ENCODE peak calls at places on chromosomes 6 and 20, in eight cellular contexts. Z is body of pancreas, V is osteoblast, O is HFF-Myc, E is AG04449, D is endothelial cell of umbilical vein, T is left ventricle myocardium inferior, X is ascending aorta. K is an unnamed sample.

GRCh38 chr6:151869345-151869744 is 61.9 kb downstream of the ESR1 start:
- DNase-seq in Z (no peak), V (no peak), O (no peak), E (no peak), D (peak), T (no peak), X (no peak), K (no peak)

GRCh38 chr20:2114990-2115681 is 13.5 kb downstream of the STK35 start:
- DNase-seq in Z (peak), V (no peak), O (no peak), E (no peak), D (no peak), T (peak), X (peak), K (no peak)

GRCh38 chr6:68634503-68635411 is at the start of gene ADGRB3:
- DNase-seq in Z (peak), V (peak), O (no peak), E (no peak), D (peak), T (peak), X (peak), K (peak)

GRCh38 chr20:58393299-58393698 is 4.3 kb downstream of the VAPB start:
- DNase-seq in Z (no peak), V (no peak), O (peak), E (no peak), D (no peak), T (no peak), X (no peak), K (no peak)

GRCh38 chr6:37207903-37208456 is 38.0 kb downstream of the PIM1 start:
- DNase-seq in Z (peak), V (peak), O (peak), E (no peak), D (peak), T (peak), X (peak), K (peak)

GRCh38 chr20:35901678-35902544 is 52.4 kb downstream of the SCAND1 start:
- DNase-seq in Z (no peak), V (peak), O (peak), E (peak), D (peak), T (no peak), X (no peak), K (no peak)

GRCh38 chr6:44257007-44257752 is at the start of gene SLC35B2:
- DNase-seq in Z (peak), V (peak), O (no peak), E (no peak), D (peak), T (peak), X (peak), K (peak)

GRCh38 chr6:21666200-21666671 is 72.7 kb downstream of the SOX4 start:
- DNase-seq in Z (no peak), V (no peak), O (no peak), E (no peak), D (peak), T (peak), X (peak), K (peak)

GRCh38 chr6:47188588-47189021 is 121.1 kb downstream of the TNFRSF21 start:
- DNase-seq in Z (peak), V (no peak), O (no peak), E (no peak), D (peak), T (no peak), X (no peak), K (no peak)

GRCh38 chr6:35297541-35298481 is at the start of gene DEF6:
- DNase-seq in Z (peak), V (no peak), O (peak), E (peak), D (peak), T (peak), X (peak), K (peak)

GRCh38 chr6:156555117-156555516 is 222.1 kb upstream of the ARID1B start:
- DNase-seq in Z (no peak), V (no peak), O (no peak), E (no peak), D (no peak), T (no peak), X (no peak), K (no peak)

GRCh38 chr6:169722362-169723199 is 1.7 kb downstream of the PHF10 start:
- DNase-seq in Z (peak), V (peak), O (no peak), E (no peak), D (peak), T (peak), X (no peak), K (peak)

GRCh38 chr6:5214570-5215052 is 46.1 kb downstream of the LYRM4 start:
- DNase-seq in Z (no peak), V (no peak), O (peak), E (no peak), D (peak), T (peak), X (peak), K (no peak)

GRCh38 chr6:32370510-32370909 is 1.2 kb downstream of the TSBP1 start:
- DNase-seq in Z (no peak), V (no peak), O (no peak), E (no peak), D (peak), T (no peak), X (no peak), K (no peak)

GRCh38 chr6:154474636-154475428 is 35.7 kb downstream of the CNKSR3 start:
- DNase-seq in Z (peak), V (peak), O (peak), E (peak), D (peak), T (no peak), X (peak), K (no peak)

GRCh38 chr6:14732845-14733757 is 512.8 kb upstream of the JARID2 start:
- DNase-seq in Z (no peak), V (no peak), O (no peak), E (no peak), D (no peak), T (no peak), X (peak), K (no peak)

GRCh38 chr6:88368071-88368787 is 202.1 kb upstream of the CNR1 start:
- DNase-seq in Z (no peak), V (no peak), O (no peak), E (no peak), D (no peak), T (no peak), X (no peak), K (no peak)

GRCh38 chr6:170233304-170234205 is 57.3 kb downstream of the DLL1 start:
- DNase-seq in Z (no peak), V (no peak), O (no peak), E (no peak), D (no peak), T (peak), X (no peak), K (no peak)

GRCh38 chr6:17448165-17448564 is 54.8 kb downstream of the CAP2 start:
- DNase-seq in Z (no peak), V (no peak), O (no peak), E (peak), D (peak), T (no peak), X (no peak), K (no peak)

GRCh38 chr20:527571-527886 is 16.1 kb downstream of the CSNK2A1 start:
- DNase-seq in Z (no peak), V (no peak), O (no peak), E (no peak), D (no peak), T (no peak), X (no peak), K (no peak)

GRCh38 chr6:137980777-137981176 is 113.7 kb downstream of the TNFAIP3 start:
- DNase-seq in Z (no peak), V (no peak), O (no peak), E (no peak), D (no peak), T (no peak), X (no peak), K (no peak)

GRCh38 chr6:136067731-136068341 is 182.3 kb downstream of the MTFR2 start:
- DNase-seq in Z (peak), V (peak), O (no peak), E (no peak), D (peak), T (no peak), X (no peak), K (no peak)

GRCh38 chr20:38730989-38731737 is 6.9 kb downstream of the SLC32A1 start:
- DNase-seq in Z (peak), V (peak), O (no peak), E (no peak), D (peak), T (peak), X (no peak), K (peak)

GRCh38 chr6:166721576-166721975 is 94.5 kb upstream of the RPS6KA2 start:
- DNase-seq in Z (no peak), V (no peak), O (no peak), E (no peak), D (no peak), T (no peak), X (no peak), K (no peak)

GRCh38 chr6:43089467-43089866 is 13.4 kb downstream of the PTK7 start:
- DNase-seq in Z (peak), V (no peak), O (no peak), E (no peak), D (no peak), T (no peak), X (no peak), K (no peak)

GRCh38 chr20:37562695-37563480 is 35.2 kb upstream of the BLCAP start:
- DNase-seq in Z (no peak), V (no peak), O (no peak), E (no peak), D (no peak), T (no peak), X (peak), K (no peak)

GRCh38 chr6:101722481-101722880 is 329.0 kb downstream of the GRIK2 start:
- DNase-seq in Z (no peak), V (no peak), O (no peak), E (no peak), D (no peak), T (no peak), X (no peak), K (no peak)

GRCh38 chr6:155252581-155252980 is 11.2 kb upstream of the CLDN20 start:
- DNase-seq in Z (no peak), V (no peak), O (no peak), E (no peak), D (no peak), T (no peak), X (no peak), K (no peak)

GRCh38 chr20:3887870-3888614 is 1.1 kb upstream of the PANK2 start:
- DNase-seq in Z (peak), V (peak), O (no peak), E (no peak), D (no peak), T (no peak), X (no peak), K (no peak)

DNA sequence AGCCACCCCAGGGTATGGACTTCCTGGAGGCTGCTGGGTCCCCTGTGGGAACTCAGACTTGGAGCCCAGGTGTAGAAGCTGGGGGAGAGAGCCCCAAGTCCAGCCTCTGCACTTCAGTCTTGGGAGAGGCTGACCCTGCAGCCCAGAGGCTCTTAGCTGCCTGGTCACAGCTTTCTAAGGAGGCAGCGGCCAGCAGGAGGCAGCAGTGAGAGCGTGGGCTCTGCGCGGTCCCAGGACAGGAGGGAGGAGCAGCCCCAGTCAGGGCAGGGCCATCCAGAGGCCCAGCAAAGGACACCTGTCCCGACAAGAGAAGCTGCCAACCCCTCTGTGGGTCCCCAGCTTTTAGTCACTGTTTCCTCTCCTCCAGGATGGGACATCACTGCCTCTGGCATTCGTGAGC is 9.4 kb downstream of the TREML2 start:
- DNase-seq in Z (peak), V (no peak), O (no peak), E (no peak), D (peak), T (peak), X (no peak), K (peak)
- TF ChIP-seq CTCF in Z (no peak), V (peak), O (peak), E (peak), D (peak), T (peak), X (no peak), K (peak)

GRCh38 chr6:18506387-18507017 is 119.4 kb downstream of the RNF144B start:
- DNase-seq in Z (no peak), V (no peak), O (no peak), E (no peak), D (no peak), T (no peak), X (no peak), K (no peak)

GRCh38 chr6:18503588-18504231 is 116.6 kb downstream of the RNF144B start:
- DNase-seq in Z (peak), V (peak), O (peak), E (no peak), D (peak), T (peak), X (peak), K (peak)

GRCh38 chr6:18501313-18502013 is 114.3 kb downstream of the RNF144B start:
- DNase-seq in Z (peak), V (no peak), O (no peak), E (peak), D (no peak), T (peak), X (peak), K (no peak)

GRCh38 chr6:18503187-18503586 is 116.0 kb downstream of the RNF144B start:
- DNase-seq in Z (no peak), V (no peak), O (no peak), E (no peak), D (no peak), T (no peak), X (no peak), K (no peak)

DNA sequence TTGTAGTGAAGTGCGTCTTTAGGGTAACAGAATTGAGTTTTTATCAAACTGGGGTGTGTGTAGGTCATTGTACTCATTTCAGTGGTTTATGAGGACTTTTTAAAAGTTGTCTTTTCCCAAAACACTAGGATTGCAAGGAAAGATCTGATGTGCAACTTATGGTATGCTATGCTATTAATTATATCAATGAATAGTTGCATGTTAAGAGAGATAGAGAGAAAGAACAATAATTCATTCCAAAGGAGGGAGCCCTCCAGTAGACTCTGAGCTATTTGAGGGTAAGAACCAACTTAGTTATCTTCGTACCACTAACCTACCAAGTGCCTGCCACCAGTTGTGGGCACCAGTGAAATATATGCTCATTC is 117.1 kb downstream of the RNF144B start:
- DNase-seq in Z (no peak), V (no peak), O (no peak), E (no peak), D (no peak), T (no peak), X (no peak), K (no peak)
- TF ChIP-seq CTCF in Z (no peak), V (no peak), O (no peak), E (no peak), D (no peak), T (no peak), X (no peak), K (no peak)

GRCh38 chr20:50111120-50111828 is 1.7 kb downstream of the UBE2V1 start:
- DNase-seq in Z (peak), V (peak), O (no peak), E (no peak), D (no peak), T (no peak), X (peak), K (no peak)

GRCh38 chr20:50113420-50114224 is 672 bp upstream of the UBE2V1 start:
- DNase-seq in Z (no peak), V (no peak), O (no peak), E (no peak), D (no peak), T (no peak), X (peak), K (no peak)

GRCh38 chr20:50115041-50115512 is 2.1 kb upstream of the UBE2V1 start:
- DNase-seq in Z (no peak), V (no peak), O (no peak), E (no peak), D (no peak), T (no peak), X (peak), K (no peak)

GRCh38 chr20:50111829-50112495 is 988 bp downstream of the UBE2V1 start:
- DNase-seq in Z (no peak), V (no peak), O (no peak), E (no peak), D (no peak), T (no peak), X (peak), K (no peak)

DNA sequence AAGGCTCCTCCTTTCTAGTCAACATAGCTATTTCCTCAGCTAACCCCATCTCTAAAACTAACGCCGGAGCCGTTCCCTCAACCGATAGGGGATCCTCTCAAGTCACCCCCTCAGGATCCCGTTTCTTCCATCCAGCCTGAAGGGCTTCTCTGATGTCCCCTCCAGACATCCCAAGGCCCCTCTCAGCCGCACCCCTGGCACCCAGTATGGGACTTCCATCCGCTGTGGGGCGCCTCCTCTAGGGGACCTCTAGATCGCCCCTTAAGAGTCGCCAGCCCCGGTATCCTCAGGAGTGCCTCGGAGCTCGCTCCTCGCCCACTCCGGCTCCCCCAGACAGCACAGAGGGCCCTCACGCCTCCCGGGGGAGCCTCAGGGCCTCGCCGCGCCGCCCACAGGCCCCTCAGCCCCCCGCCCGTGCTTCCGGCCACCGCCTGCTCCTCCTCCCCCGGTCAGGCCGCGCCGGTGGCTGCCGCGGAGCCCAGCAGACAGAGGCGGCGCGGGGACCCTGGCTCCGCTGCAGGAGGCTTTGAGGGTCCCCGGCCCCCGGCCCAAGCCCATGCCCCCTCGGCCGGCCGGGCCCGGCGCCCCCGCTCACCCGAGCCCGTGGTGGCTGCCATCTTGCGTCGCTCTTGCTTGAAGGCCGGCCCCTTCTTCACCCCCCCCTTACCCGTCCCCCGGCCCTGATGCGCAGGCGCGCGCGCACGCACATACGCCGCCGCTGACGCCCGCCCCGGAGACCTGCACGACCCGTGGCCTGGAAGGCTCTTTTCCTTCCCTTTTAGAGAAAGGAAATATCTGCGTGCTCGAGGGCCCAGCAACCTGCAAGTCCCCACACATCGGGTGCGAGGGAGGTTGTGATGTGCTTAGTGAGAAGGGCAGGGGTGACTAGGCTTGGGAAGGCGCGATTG is at the start of gene UBE2V1:
- DNase-seq in Z (peak), V (peak), O (peak), E (no peak), D (peak), T (peak), X (peak), K (peak)
- TF ChIP-seq CTCF in Z (no peak), V (peak), O (peak), E (peak), D (peak), T (peak), X (no peak), K (peak)

GRCh38 chr20:62624719-62625455 is 17.4 kb upstream of the SLCO4A1 start:
- DNase-seq in Z (peak), V (no peak), O (no peak), E (no peak), D (no peak), T (no peak), X (no peak), K (no peak)
- TF ChIP-seq CTCF in Z (no peak), V (no peak), O (no peak), E (no peak), D (no peak), T (no peak), X (no peak), K (no peak)

GRCh38 chr6:29829766-29830165 is 2.1 kb downstream of the HLA-G start:
- DNase-seq in Z (no peak), V (no peak), O (no peak), E (no peak), D (no peak), T (no peak), X (no peak), K (no peak)

GRCh38 chr6:29830409-29830808 is 2.8 kb downstream of the HLA-G start:
- DNase-seq in Z (no peak), V (no peak), O (no peak), E (no peak), D (no peak), T (no peak), X (no peak), K (no peak)

GRCh38 chr6:29831776-29832175 is 4.2 kb downstream of the HLA-G start:
- DNase-seq in Z (no peak), V (no peak), O (no peak), E (no peak), D (no peak), T (no peak), X (no peak), K (no peak)

GRCh38 chr6:29839917-29840316 is 12.3 kb downstream of the HLA-G start:
- DNase-seq in Z (no peak), V (no peak), O (no peak), E (no peak), D (no peak), T (no peak), X (no peak), K (no peak)

GRCh38 chr6:29834564-29835436 is 7.2 kb downstream of the HLA-G start:
- DNase-seq in Z (peak), V (no peak), O (no peak), E (no peak), D (peak), T (no peak), X (no peak), K (peak)
- TF ChIP-seq CTCF in Z (peak), V (peak), O (peak), E (peak), D (peak), T (peak), X (peak), K (peak)

GRCh38 chr20:51076841-51077543 is 54.1 kb upstream of the KCNG1 start:
- DNase-seq in Z (peak), V (no peak), O (no peak), E (no peak), D (no peak), T (no peak), X (no peak), K (no peak)
- TF ChIP-seq CTCF in Z (no peak), V (no peak), O (no peak), E (no peak), D (no peak), T (no peak), X (no peak), K (no peak)

DNA sequence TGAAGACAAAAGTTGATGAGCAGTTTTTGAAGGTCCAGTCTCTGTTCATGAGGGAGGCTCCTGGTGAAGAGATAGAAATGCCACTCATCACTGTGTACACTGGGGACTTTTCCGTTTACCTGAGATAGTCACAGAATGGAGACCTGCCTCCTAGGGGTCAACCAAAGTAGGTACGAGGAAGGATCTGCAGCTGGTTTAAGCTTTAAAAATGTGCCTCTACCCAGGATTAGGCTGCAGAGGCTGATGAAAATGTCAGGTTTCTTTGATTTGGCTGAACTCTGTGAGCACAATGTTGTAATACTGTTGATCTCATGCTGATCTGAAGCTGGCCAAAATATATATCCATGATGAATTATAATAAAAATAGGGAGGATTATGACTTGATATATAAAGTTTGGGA is 182.8 kb downstream of the ADAT2 start:
- DNase-seq in Z (no peak), V (no peak), O (no peak), E (no peak), D (no peak), T (no peak), X (no peak), K (no peak)
- TF ChIP-seq CTCF in Z (no peak), V (no peak), O (no peak), E (no peak), D (no peak), T (no peak), X (no peak), K (no peak)

K was measured in GM20000.